ENCODE peak calls at places on chromosomes 1 and 21, in four cellular contexts. One of them, this sample, is unnamed.
A peak's percentile ranks its signal among the peaks of the same experiment; 100 is the strongest.

GRCh38 chr1:223732993-223733798 is 20.9 kb downstream of the CAPN2 start:
- DNase-seq in GM23338: no peak
- DNase-seq in pancreas: no peak
- DNase-seq in kidney: no peak
- DNase-seq in this sample: no peak

GRCh38 chr1:206885341-206886060 is 11.7 kb upstream of the IL24 start:
- DNase-seq in pancreas: no peak
- DNase-seq in kidney: no peak
- DNase-seq in GM23338: no peak
- DNase-seq in this sample: no peak

GRCh38 chr1:185670187-185670627 is 64.0 kb upstream of the HMCN1 start:
- DNase-seq in kidney: no peak
- DNase-seq in GM23338: peak; percentile 81
- DNase-seq in pancreas: no peak
- DNase-seq in this sample: no peak

GRCh38 chr1:33898933-33899332 is 35.1 kb downstream of the HMGB4 start:
- DNase-seq in pancreas: no peak
- DNase-seq in GM23338: no peak
- DNase-seq in kidney: no peak
- DNase-seq in this sample: no peak

GRCh38 chr1:19262047-19262446 is 10.4 kb downstream of the MRTO4 start:
- DNase-seq in kidney: no peak
- DNase-seq in pancreas: no peak
- DNase-seq in GM23338: no peak
- DNase-seq in this sample: no peak

GRCh38 chr1:202944438-202944921 is 13.6 kb downstream of the ADIPOR1 start:
- DNase-seq in GM23338: no peak
- DNase-seq in pancreas: no peak
- DNase-seq in kidney: no peak
- DNase-seq in this sample: no peak

GRCh38 chr1:47725000-47725731 is 272.0 kb downstream of the TRABD2B start:
- DNase-seq in kidney: no peak
- DNase-seq in GM23338: peak; percentile 90
- DNase-seq in pancreas: peak; percentile 35
- DNase-seq in this sample: no peak

GRCh38 chr1:94245747-94246438 is 8.5 kb upstream of the ARHGAP29 start:
- DNase-seq in pancreas: no peak
- DNase-seq in GM23338: no peak
- DNase-seq in kidney: no peak
- DNase-seq in this sample: no peak

GRCh38 chr21:45412909-45413581 is 8.1 kb downstream of the COL18A1 start:
- DNase-seq in GM23338: no peak
- DNase-seq in kidney: peak; percentile 68
- DNase-seq in pancreas: no peak
- DNase-seq in this sample: peak; percentile 56

GRCh38 chr21:43646550-43647260 is 12.6 kb downstream of the HSF2BP start:
- DNase-seq in GM23338: peak; percentile 95
- DNase-seq in kidney: peak; percentile 95
- DNase-seq in pancreas: peak; percentile 91
- DNase-seq in this sample: peak; percentile 92

GRCh38 chr1:240387036-240387435 is 224.9 kb downstream of the GREM2 start:
- DNase-seq in pancreas: no peak
- DNase-seq in kidney: no peak
- DNase-seq in GM23338: no peak
- DNase-seq in this sample: no peak

GRCh38 chr1:185045793-185046441 is 559 bp downstream of the RNF2 start:
- DNase-seq in kidney: peak; percentile 78
- DNase-seq in pancreas: peak; percentile 37
- DNase-seq in GM23338: peak; percentile 83
- DNase-seq in this sample: no peak

GRCh38 chr1:1921901-1922753 is 3.0 kb upstream of the TMEM52 start:
- DNase-seq in GM23338: no peak
- DNase-seq in pancreas: peak; percentile 65
- DNase-seq in kidney: peak; percentile 59
- DNase-seq in this sample: peak; percentile 52

GRCh38 chr1:219699870-219700269 is 87.0 kb upstream of the ZC3H11B start:
- DNase-seq in kidney: no peak
- DNase-seq in pancreas: no peak
- DNase-seq in GM23338: no peak
- DNase-seq in this sample: no peak

GRCh38 chr1:156499194-156499702 is 1.3 kb downstream of the MEF2D start:
- DNase-seq in kidney: peak; percentile 69
- DNase-seq in GM23338: peak; percentile 74
- DNase-seq in pancreas: peak; percentile 42
- DNase-seq in this sample: no peak

GRCh38 chr1:114342376-114342775 is 168.6 kb downstream of the TRIM33 start:
- DNase-seq in pancreas: no peak
- DNase-seq in GM23338: no peak
- DNase-seq in kidney: no peak
- DNase-seq in this sample: no peak

GRCh38 chr1:10772711-10773110 is 23.7 kb downstream of the CASZ1 start:
- DNase-seq in pancreas: no peak
- DNase-seq in GM23338: no peak
- DNase-seq in kidney: peak; percentile 46
- DNase-seq in this sample: no peak

GRCh38 chr1:10773851-10774614 is 22.4 kb downstream of the CASZ1 start:
- DNase-seq in kidney: peak; percentile 34
- DNase-seq in pancreas: no peak
- DNase-seq in GM23338: no peak
- DNase-seq in this sample: no peak

GRCh38 chr1:10771789-10772188 is 24.7 kb downstream of the CASZ1 start:
- DNase-seq in GM23338: no peak
- DNase-seq in kidney: peak; percentile 62
- DNase-seq in pancreas: no peak
- DNase-seq in this sample: no peak

GRCh38 chr1:10774615-10775310 is 21.7 kb downstream of the CASZ1 start:
- DNase-seq in pancreas: no peak
- DNase-seq in kidney: peak; percentile 52
- DNase-seq in GM23338: no peak
- DNase-seq in this sample: no peak

DNA sequence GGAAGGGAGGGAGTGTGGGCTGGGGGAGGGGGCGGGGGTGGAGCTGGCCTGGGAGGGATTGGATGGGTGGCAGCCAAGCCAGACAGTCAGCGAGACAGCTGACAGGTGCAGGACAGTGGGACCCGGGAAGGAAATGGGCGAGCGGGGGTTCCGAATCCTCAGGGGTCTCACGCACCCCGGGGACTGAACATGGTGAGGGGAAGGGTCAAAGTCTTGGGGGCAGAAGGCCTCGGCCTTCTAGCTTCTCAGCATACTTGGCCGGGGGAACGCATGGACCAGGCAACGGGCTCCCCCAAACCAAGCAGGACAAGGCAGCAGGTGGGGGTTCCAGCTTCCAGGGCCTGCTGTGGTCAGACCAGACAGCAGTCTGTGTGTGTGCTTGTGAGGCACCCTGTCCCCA is 23.1 kb downstream of the CASZ1 start:
- DNase-seq in kidney: peak; percentile 63
- DNase-seq in pancreas: no peak
- DNase-seq in GM23338: no peak
- DNase-seq in this sample: no peak
- H3K4me3 ChIP-seq in kidney: no peak overlapping the region
- H3K4me3 ChIP-seq in pancreas: no peak overlapping the region
- H3K4me3 ChIP-seq in GM23338: no peak overlapping the region
- H3K4me3 ChIP-seq in this sample: no peak overlapping the region

DNA sequence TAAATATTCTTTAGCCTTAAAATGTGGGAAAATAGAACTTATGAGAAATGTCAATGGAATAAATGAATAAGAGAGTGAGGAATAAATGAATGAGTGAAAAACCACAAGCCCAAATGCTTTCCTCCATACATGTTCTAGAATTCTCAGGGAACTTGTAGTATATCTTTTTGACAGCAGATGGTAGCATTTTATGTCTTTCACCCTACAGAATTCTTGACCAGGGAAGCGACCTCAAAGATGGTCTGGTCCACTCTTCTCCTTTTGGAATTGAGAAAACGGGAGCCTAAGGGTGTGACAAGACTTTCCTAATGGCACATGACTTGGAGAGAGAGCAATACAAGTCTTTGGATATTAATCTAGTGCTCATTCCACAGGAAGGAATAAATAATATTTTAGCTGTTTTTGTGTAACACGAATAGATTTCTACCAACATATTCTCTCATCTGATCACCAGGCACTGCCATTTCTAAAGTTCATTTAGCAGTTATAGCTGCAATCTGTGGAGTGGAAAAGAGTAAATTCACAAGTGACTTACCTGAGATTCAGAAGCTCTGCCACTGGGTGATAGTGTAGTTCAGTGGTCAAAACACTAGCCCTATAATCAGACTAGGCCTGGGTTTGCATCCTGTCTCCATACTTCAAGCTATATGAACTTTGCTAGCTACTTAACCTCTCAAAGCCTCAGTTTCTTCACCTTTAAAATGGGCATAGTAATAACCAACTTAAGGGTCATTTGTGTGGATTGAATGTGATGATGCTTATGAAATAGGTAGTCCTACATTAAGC is 15.0 kb upstream of the F5 start:
- DNase-seq in kidney: no peak
- DNase-seq in pancreas: no peak
- DNase-seq in GM23338: peak; percentile 58
- DNase-seq in this sample: no peak
- H3K4me1 ChIP-seq in kidney: no peaks in the 10 kb centered on the region
- H3K4me1 ChIP-seq in pancreas: no peaks in the 10 kb centered on the region
- H3K4me1 ChIP-seq in GM23338: no peaks in the 10 kb centered on the region
- H3K4me1 ChIP-seq in this sample: no peaks in the 10 kb centered on the region

DNA sequence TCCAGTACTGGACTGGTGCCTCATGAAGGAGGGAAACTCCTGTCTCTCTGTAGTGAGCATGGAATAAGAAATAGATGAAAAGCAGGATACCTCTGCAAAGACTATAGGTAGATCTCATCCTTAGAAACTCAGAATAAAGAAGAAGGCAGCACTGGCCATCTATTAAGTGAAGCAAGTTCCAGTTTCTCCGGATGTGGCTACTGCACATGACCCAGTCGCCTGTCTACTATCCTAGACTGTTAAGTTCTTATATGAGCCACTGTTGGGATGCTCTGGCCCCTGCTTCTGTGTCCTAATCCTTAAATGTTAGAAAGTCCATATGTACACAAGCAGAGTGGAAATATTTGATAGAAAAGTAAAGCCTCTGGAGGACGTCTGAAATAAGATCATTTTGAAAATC is 2.2 kb downstream of the FASLG start:
- DNase-seq in GM23338: no peak
- DNase-seq in kidney: no peak
- DNase-seq in pancreas: no peak
- DNase-seq in this sample: no peak
- H3K27ac ChIP-seq in GM23338: no peak overlapping the region
- H3K27ac ChIP-seq in kidney: no peak overlapping the region
- H3K27ac ChIP-seq in pancreas: no peak overlapping the region
- H3K27ac ChIP-seq in this sample: no peak overlapping the region

GRCh38 chr1:64932962-64933295 is 33.4 kb downstream of the JAK1 start:
- DNase-seq in pancreas: no peak
- DNase-seq in GM23338: no peak
- DNase-seq in kidney: no peak
- DNase-seq in this sample: no peak

GRCh38 chr1:64934115-64934880 is 32.1 kb downstream of the JAK1 start:
- DNase-seq in GM23338: no peak
- DNase-seq in kidney: no peak
- DNase-seq in pancreas: no peak
- DNase-seq in this sample: no peak

GRCh38 chr1:64935551-64936158 is 30.7 kb downstream of the JAK1 start:
- DNase-seq in pancreas: no peak
- DNase-seq in GM23338: no peak
- DNase-seq in kidney: no peak
- DNase-seq in this sample: no peak

GRCh38 chr1:64936958-64937357 is 29.4 kb downstream of the JAK1 start:
- DNase-seq in GM23338: no peak
- DNase-seq in kidney: no peak
- DNase-seq in pancreas: no peak
- DNase-seq in this sample: no peak

DNA sequence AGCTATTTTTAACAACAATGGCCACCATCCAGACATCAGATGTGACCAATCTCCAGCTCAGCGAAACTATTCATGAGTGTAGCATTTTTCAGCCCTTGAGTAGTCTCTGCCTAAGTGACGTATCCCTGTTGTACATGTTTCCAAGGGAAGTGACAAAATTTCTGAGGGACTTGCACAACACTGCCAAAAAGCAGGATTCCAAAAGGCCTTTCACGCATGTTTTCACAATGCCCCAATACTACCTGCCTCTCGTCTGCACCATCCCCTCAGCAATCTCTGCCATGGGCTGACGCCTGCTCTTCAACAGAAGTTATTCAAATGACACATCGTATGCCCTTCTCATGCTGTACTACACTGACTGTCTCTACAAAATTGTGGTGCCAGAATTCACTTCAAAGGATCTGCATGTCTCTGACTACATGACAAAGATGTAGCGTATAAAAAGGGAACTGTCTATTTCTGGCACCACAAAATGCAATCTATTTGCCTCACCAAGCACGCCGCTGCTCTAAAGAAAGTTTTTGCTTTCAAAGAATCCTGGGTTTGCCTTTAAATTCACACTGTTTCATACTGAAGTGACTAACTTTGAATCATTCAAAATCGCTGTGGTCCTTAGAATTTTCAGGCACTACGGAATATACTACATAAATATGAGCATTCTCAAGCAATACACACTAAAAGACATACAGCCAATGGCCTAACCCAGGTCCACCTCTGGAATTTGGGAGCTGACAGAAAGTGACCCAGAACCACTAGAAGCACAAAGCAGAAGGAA is 32.9 kb downstream of the JAK1 start:
- DNase-seq in GM23338: no peak
- DNase-seq in kidney: no peak
- DNase-seq in pancreas: no peak
- DNase-seq in this sample: no peak
- H3K4me3 ChIP-seq in GM23338: no peak overlapping the region
- H3K4me3 ChIP-seq in kidney: no peak overlapping the region
- H3K4me3 ChIP-seq in pancreas: no peak overlapping the region
- H3K4me3 ChIP-seq in this sample: no peak overlapping the region

GRCh38 chr1:169690489-169690888 is 20.9 kb downstream of the SELL start:
- DNase-seq in GM23338: peak; percentile 52
- DNase-seq in kidney: no peak
- DNase-seq in pancreas: no peak
- DNase-seq in this sample: no peak
- H3K4me1 ChIP-seq in GM23338: peaks cover 18% of the 10 kb centered on the region
- H3K4me1 ChIP-seq in kidney: no peaks in the 10 kb centered on the region
- H3K4me1 ChIP-seq in pancreas: no peaks in the 10 kb centered on the region
- H3K4me1 ChIP-seq in this sample: no peaks in the 10 kb centered on the region

DNA sequence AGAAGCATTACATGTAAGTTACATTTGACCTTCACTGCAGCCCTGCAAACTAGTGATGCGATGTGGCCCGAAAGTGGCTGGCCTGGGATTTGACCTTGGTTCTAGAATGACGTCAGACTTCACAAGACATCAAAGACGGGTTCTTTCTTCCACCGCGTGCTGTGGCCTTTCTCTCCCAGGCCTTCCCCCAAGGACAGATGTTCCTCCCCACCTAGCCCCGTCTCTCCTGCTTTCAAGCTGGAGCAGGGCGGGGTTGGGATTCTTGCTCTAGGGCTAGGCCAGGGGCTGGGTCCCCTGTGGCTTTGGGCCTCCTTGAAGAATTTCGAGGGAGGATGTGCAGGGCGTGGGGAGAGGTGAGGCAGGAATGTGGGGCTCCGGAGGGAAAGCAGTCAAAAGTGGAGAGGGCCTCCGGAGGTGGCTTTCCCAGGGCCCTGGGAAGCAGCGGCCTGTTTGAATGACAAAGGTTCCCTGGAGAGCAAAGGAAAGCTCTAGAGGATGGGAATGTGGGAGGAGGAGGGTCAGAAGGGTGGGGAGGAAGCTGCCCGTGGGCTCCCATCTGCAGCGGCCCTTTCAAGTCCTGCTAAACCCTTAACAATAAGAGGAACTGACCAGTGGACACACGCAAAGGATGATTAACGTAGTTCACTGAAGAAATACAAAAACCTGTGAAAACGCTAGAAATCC is 49.9 kb upstream of the SLC2A1 start:
- DNase-seq in pancreas: no peak
- DNase-seq in kidney: no peak
- DNase-seq in GM23338: peak; percentile 100
- DNase-seq in this sample: no peak
- H3K27ac ChIP-seq in pancreas: no peak overlapping the region
- H3K27ac ChIP-seq in kidney: no peak overlapping the region
- H3K27ac ChIP-seq in GM23338: peak overlapping the region; percentile 99
- H3K27ac ChIP-seq in this sample: peak overlapping the region; percentile 44